ENCODE peak calls at places on chromosomes 6 and 20, in eight cellular contexts. I is right lobe of liver, F is breast epithelium, W is fibroblast of lung, H is pancreas, N is ascending aorta, V is heart right ventricle, A is right atrium auricular region. M is an unnamed sample.

GRCh38 chr20:62850333-62850974 is 11.2 kb downstream of the TCFL5 start:
- DNase-seq in I (no peak), F (no peak), W (no peak), H (no peak), N (no peak), V (no peak), A (no peak), M (no peak)

GRCh38 chr6:52574709-52575489 is 2.0 kb downstream of the TRAM2 start:
- DNase-seq in I (no peak), F (peak; percentile 43), W (peak; percentile 67), H (no peak), N (peak; percentile 82), V (peak; percentile 32), A (peak; percentile 83), M (peak; percentile 85)

GRCh38 chr20:41394931-41395668 is 28.5 kb upstream of the EMILIN3 start:
- DNase-seq in I (no peak), F (no peak), W (no peak), H (no peak), N (no peak), V (peak; percentile 49), A (peak; percentile 62), M (no peak)

GRCh38 chr20:58718121-58718563 is 25.5 kb downstream of the NPEPL1 start:
- DNase-seq in I (peak; percentile 29), F (peak; percentile 11), W (no peak), H (no peak), N (peak; percentile 34), V (no peak), A (peak; percentile 52), M (no peak)

GRCh38 chr20:1381753-1382591 is 10.9 kb downstream of the FKBP1A start:
- DNase-seq in I (no peak), F (no peak), W (peak; percentile 39), H (no peak), N (no peak), V (no peak), A (no peak), M (peak; percentile 70)

GRCh38 chr6:10954590-10955010 is 67.7 kb downstream of the SYCP2L start:
- DNase-seq in I (peak; percentile 79), F (no peak), W (peak; percentile 68), H (peak; percentile 47), N (peak; percentile 68), V (peak; percentile 73), A (peak; percentile 62), M (no peak)

GRCh38 chr6:146997062-146997461 is 207.2 kb upstream of the STXBP5 start:
- DNase-seq in I (no peak), F (no peak), W (peak; percentile 83), H (no peak), N (no peak), V (no peak), A (no peak), M (no peak)

GRCh38 chr6:82076855-82077254 is 170.7 kb downstream of the IBTK start:
- DNase-seq in I (no peak), F (no peak), W (no peak), H (no peak), N (no peak), V (no peak), A (no peak), M (no peak)

GRCh38 chr6:70131528-70131927 is 171.4 kb downstream of the COL9A1 start:
- DNase-seq in I (no peak), F (no peak), W (no peak), H (no peak), N (no peak), V (no peak), A (no peak), M (no peak)

GRCh38 chr6:112330877-112331260 is 16.3 kb upstream of the RFPL4B start:
- DNase-seq in I (no peak), F (no peak), W (no peak), H (no peak), N (no peak), V (no peak), A (no peak), M (no peak)

GRCh38 chr6:31476515-31477139 is 21.3 kb upstream of the MICB start:
- DNase-seq in I (no peak), F (no peak), W (no peak), H (no peak), N (peak; percentile 40), V (no peak), A (no peak), M (no peak)

DNA sequence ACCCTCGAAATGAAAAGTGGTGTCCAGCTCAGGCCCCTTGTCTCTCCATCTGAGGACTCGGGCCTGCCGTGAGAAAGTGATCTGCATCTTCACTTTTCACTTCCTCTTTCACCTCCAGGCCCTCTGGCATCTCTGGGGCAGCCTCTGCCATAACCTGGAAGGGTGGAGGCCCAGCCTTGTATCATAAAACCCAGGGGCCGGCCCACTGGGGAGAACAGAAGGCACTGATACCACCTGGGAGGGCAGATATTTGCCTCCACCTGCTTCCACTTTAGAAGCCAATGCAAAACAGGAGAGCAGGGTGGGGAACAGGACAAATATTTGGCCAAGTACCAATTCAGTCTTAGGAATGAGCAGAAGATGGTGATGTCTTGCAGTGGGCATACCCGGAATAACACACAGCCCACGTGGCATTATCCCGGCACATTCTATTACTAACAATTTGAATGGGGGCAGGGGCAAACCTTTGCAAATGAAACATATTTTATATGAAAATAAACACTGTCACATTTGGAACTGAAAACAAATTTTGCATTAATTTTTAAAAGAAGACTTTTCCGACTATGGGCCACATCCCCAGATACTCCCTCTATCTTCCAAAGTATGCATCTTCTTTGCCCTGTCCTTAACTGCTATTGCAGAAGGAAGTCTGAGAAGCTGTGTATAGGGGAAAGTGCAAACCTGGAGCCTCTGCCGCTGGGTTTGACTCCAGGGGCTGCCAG is 69.2 kb upstream of the TBC1D7 start:
- DNase-seq in I (no peak), F (no peak), W (peak; percentile 10), H (no peak), N (no peak), V (no peak), A (no peak), M (no peak)
- TF ChIP-seq CTCF in I (no peak), F (no peak), W (no peak), H (no peak), N (no peak), V (no peak), A (peak; percentile 37), M (no peak)

DNA sequence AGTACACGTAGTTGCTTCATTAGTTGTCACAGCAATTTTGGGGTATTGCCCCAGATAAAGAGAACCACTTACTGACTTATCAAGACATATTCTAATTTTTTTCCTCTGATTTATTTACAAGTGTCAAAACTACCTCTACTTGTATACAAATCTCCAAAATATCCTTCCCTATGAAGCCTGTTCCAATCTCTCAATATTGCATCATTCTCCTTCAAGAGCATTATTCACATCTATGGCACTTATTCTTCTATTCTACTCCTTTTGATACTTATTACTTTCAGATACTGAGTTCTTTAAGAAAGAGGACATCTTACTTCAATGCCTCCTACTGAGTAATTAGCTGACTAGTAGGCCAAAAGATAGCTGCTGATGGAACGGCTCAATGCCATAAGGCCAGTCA is 105.2 kb downstream of the SMLR1 start:
- DNase-seq in I (no peak), F (no peak), W (no peak), H (no peak), N (no peak), V (no peak), A (no peak), M (no peak)
- H3K27ac ChIP-seq in I (no peak overlapping the region), F (peak overlapping the region; percentile 45), W (no peak overlapping the region), H (no peak overlapping the region), N (peak overlapping the region; percentile 23), V (no peak overlapping the region), A (no peak overlapping the region), M (no peak overlapping the region)

GRCh38 chr20:44714102-44714700 is 968 bp upstream of the CCN5 start:
- DNase-seq in I (no peak), F (peak; percentile 66), W (no peak), H (no peak), N (peak; percentile 85), V (no peak), A (no peak), M (peak; percentile 91)
- H3K4me3 ChIP-seq in I (no peak overlapping the region), F (no peak overlapping the region), W (no peak overlapping the region), H (no peak overlapping the region), N (peak overlapping the region; percentile 59), V (no peak overlapping the region), A (no peak overlapping the region), M (peak overlapping the region; percentile 54)

GRCh38 chr6:79076881-79077641 is 993 bp downstream of the PHIP start:
- DNase-seq in I (peak; percentile 90), F (peak; percentile 84), W (peak; percentile 95), H (peak; percentile 86), N (peak; percentile 96), V (peak; percentile 86), A (peak; percentile 94), M (peak; percentile 93)
- TF ChIP-seq CTCF in I (no peak), F (no peak), W (no peak), H (no peak), N (no peak), V (no peak), A (peak; percentile 19), M (no peak)

GRCh38 chr6:145844933-145845531 is 30.4 kb upstream of the FBXO30 start:
- DNase-seq in I (no peak), F (no peak), W (no peak), H (no peak), N (no peak), V (no peak), A (no peak), M (no peak)

GRCh38 chr6:145845557-145845956 is 31.0 kb upstream of the FBXO30 start:
- DNase-seq in I (no peak), F (no peak), W (no peak), H (no peak), N (no peak), V (no peak), A (no peak), M (no peak)

GRCh38 chr6:145839653-145840052 is 25.1 kb upstream of the FBXO30 start:
- DNase-seq in I (no peak), F (no peak), W (no peak), H (no peak), N (no peak), V (no peak), A (no peak), M (no peak)

GRCh38 chr6:145841668-145842067 is 27.1 kb upstream of the FBXO30 start:
- DNase-seq in I (no peak), F (no peak), W (no peak), H (no peak), N (no peak), V (no peak), A (no peak), M (no peak)

GRCh38 chr6:145842693-145843546 is 28.3 kb upstream of the FBXO30 start:
- DNase-seq in I (no peak), F (no peak), W (no peak), H (no peak), N (no peak), V (no peak), A (no peak), M (no peak)
- H3K27ac ChIP-seq in I (no peak overlapping the region), F (no peak overlapping the region), W (no peak overlapping the region), H (no peak overlapping the region), N (peak overlapping the region; percentile 47), V (no peak overlapping the region), A (no peak overlapping the region), M (no peak overlapping the region)